ENCODE peak calls at places on chromosomes 13 and 19, in eight cellular contexts. T is CD8-positive, alpha-beta T cell; Q is psoas muscle; E is brain microvascular endothelial cell; H is upper lobe of right lung; C is fibroblast of lung; U is AG09309; J is A549. R is an unnamed sample.

GRCh38 chr13:26847281-26847680 is 86.7 kb upstream of the GPR12 start:
- DNase-seq in T (no peak), Q (no peak), E (no peak), H (no peak), C (no peak), U (no peak), J (no peak), R (no peak)

GRCh38 chr19:10403137-10404021 is at the start of gene CDC37:
- DNase-seq in T (peak; percentile 97), Q (peak; percentile 98), E (peak; percentile 94), H (peak; percentile 98), C (peak; percentile 94), U (peak; percentile 79), J (peak; percentile 93), R (peak; percentile 97)

GRCh38 chr13:101202590-101202989 is 213.7 kb downstream of the NALCN start:
- DNase-seq in T (no peak), Q (no peak), E (no peak), H (no peak), C (no peak), U (no peak), J (no peak), R (no peak)

GRCh38 chr19:48695743-48696352 is at the start of gene FUT2:
- DNase-seq in T (no peak), Q (no peak), E (no peak), H (no peak), C (no peak), U (no peak), J (no peak), R (no peak)

GRCh38 chr19:17025361-17025760 is 1.2 kb downstream of the CPAMD8 start:
- DNase-seq in T (no peak), Q (no peak), E (no peak), H (no peak), C (no peak), U (no peak), J (no peak), R (no peak)

GRCh38 chr19:19637186-19637522 is 6.3 kb downstream of the GMIP start:
- DNase-seq in T (no peak), Q (no peak), E (no peak), H (no peak), C (no peak), U (no peak), J (no peak), R (no peak)

GRCh38 chr19:29372461-29372860 is 153.3 kb upstream of the VSTM2B start:
- DNase-seq in T (no peak), Q (no peak), E (no peak), H (no peak), C (no peak), U (no peak), J (no peak), R (no peak)

GRCh38 chr13:52374873-52375411 is 31.0 kb downstream of the THSD1 start:
- DNase-seq in T (no peak), Q (no peak), E (no peak), H (no peak), C (no peak), U (no peak), J (no peak), R (no peak)

GRCh38 chr13:40536443-40537113 is 129.9 kb downstream of the FOXO1 start:
- DNase-seq in T (no peak), Q (peak; percentile 83), E (no peak), H (no peak), C (no peak), U (no peak), J (no peak), R (no peak)

GRCh38 chr19:54160182-54160811 is 776 bp upstream of the LENG1 start:
- DNase-seq in T (no peak), Q (no peak), E (no peak), H (no peak), C (peak; percentile 45), U (no peak), J (peak; percentile 33), R (no peak)

GRCh38 chr13:112686987-112687386 is 2.9 kb upstream of the ATP11A start:
- DNase-seq in T (no peak), Q (no peak), E (no peak), H (peak; percentile 57), C (no peak), U (no peak), J (no peak), R (no peak)

GRCh38 chr13:72290962-72291681 is 424.1 kb upstream of the DACH1 start:
- DNase-seq in T (no peak), Q (no peak), E (peak; percentile 58), H (no peak), C (peak; percentile 95), U (no peak), J (no peak), R (peak; percentile 14)

GRCh38 chr13:23467048-23467931 is 33.8 kb upstream of the SACS start:
- DNase-seq in T (no peak), Q (no peak), E (no peak), H (no peak), C (no peak), U (no peak), J (no peak), R (no peak)

GRCh38 chr13:112959701-112960542 is 9.1 kb upstream of the MCF2L start:
- DNase-seq in T (no peak), Q (no peak), E (no peak), H (peak; percentile 56), C (no peak), U (no peak), J (no peak), R (no peak)

GRCh38 chr13:53782400-53783030 is 753.9 kb downstream of the OLFM4 start:
- DNase-seq in T (no peak), Q (no peak), E (peak; percentile 15), H (no peak), C (peak; percentile 26), U (peak; percentile 5), J (peak; percentile 1), R (peak; percentile 69)

GRCh38 chr19:15181394-15181793 is 19.4 kb downstream of the NOTCH3 start:
- DNase-seq in T (no peak), Q (no peak), E (no peak), H (no peak), C (no peak), U (no peak), J (no peak), R (no peak)

GRCh38 chr19:29671393-29672076 is 6.3 kb downstream of the PLEKHF1 start:
- DNase-seq in T (peak; percentile 81), Q (peak; percentile 88), E (peak; percentile 24), H (peak; percentile 81), C (peak; percentile 64), U (no peak), J (no peak), R (peak; percentile 91)

GRCh38 chr19:15081911-15082310 is at the start of gene OR1I1:
- DNase-seq in T (no peak), Q (no peak), E (no peak), H (no peak), C (no peak), U (no peak), J (no peak), R (no peak)

GRCh38 chr19:44648536-44649370 is 5.0 kb downstream of the PVR start:
- DNase-seq in T (no peak), Q (no peak), E (peak; percentile 48), H (no peak), C (peak; percentile 45), U (peak; percentile 42), J (no peak), R (peak; percentile 56)

GRCh38 chr13:103473081-103473480 is 406.9 kb upstream of the SLC10A2 start:
- DNase-seq in T (no peak), Q (no peak), E (no peak), H (no peak), C (no peak), U (no peak), J (no peak), R (no peak)

GRCh38 chr13:103469771-103470170 is 403.6 kb upstream of the SLC10A2 start:
- DNase-seq in T (no peak), Q (no peak), E (no peak), H (no peak), C (no peak), U (no peak), J (no peak), R (no peak)

GRCh38 chr13:103466761-103467160 is 400.5 kb upstream of the SLC10A2 start:
- DNase-seq in T (no peak), Q (no peak), E (no peak), H (no peak), C (no peak), U (no peak), J (no peak), R (no peak)

DNA sequence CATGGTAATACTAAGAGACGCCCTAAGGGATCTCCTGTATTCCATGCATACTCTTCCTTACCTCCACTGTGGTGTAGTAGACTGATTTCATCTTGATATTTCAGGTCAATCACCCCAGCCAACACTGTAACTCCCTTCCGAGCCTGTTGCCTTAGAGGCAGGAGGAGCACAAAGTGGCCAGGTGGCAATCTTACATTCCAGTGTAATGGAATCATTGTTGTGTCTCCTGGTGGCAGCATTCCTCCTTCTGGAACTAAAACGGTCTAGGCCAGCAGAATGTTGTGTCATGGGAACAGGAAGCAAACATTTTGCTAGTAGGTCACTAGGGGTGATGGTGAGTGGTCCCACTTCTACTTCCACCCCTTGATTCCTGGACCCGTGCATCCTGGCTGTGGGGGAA is 405.7 kb upstream of the SLC10A2 start:
- DNase-seq in T (no peak), Q (no peak), E (no peak), H (no peak), C (no peak), U (no peak), J (no peak), R (no peak)
- TF ChIP-seq CTCF in T (no peak), Q (no peak), E (no peak), H (no peak), C (no peak), U (no peak), J (no peak), R (no peak)

GRCh38 chr13:46342538-46342937 is 44.5 kb downstream of the RUBCNL start:
- DNase-seq in T (no peak), Q (no peak), E (no peak), H (no peak), C (no peak), U (no peak), J (no peak), R (no peak)
- TF ChIP-seq CTCF in T (no peak), Q (no peak), E (peak; percentile 3), H (no peak), C (no peak), U (no peak), J (no peak), R (no peak)

GRCh38 chr19:741506-742131 is 9.3 kb upstream of the MISP start:
- DNase-seq in T (no peak), Q (no peak), E (no peak), H (no peak), C (no peak), U (no peak), J (peak; percentile 56), R (peak; percentile 24)
- TF ChIP-seq CTCF in T (no peak), Q (no peak), E (peak; percentile 25), H (no peak), C (peak; percentile 15), U (no peak), J (peak; percentile 19), R (no peak)

GRCh38 chr13:98541701-98542203 is 35.2 kb downstream of the STK24 start:
- DNase-seq in T (no peak), Q (no peak), E (no peak), H (no peak), C (no peak), U (no peak), J (no peak), R (no peak)
- TF ChIP-seq CTCF in T (no peak), Q (no peak), E (peak; percentile 21), H (no peak), C (no peak), U (no peak), J (no peak), R (no peak)